ENCODE peak calls at places on chromosome 18, in six cellular contexts. J, A, X, N, M and I are unnamed samples. For H3K27me3 and H3K36me3, the result is how much of the 10 kb centered on the place peaks cover.

GRCh38 chr18:52376104-52376503 is 36.1 kb downstream of the DCC start:
- DNase-seq in N (no peak), J (no peak), X (no peak), M (no peak), A (no peak), I (no peak)

GRCh38 chr18:23523429-23524212 is 20.3 kb downstream of the RMC1 start:
- DNase-seq in X (no peak), N (no peak), J (no peak), M (no peak), A (no peak), I (no peak)

GRCh38 chr18:45889419-45890059 is 64.1 kb downstream of the SIGLEC15 start:
- DNase-seq in N (no peak), J (no peak), X (no peak), A (no peak), M (no peak), I (no peak)

GRCh38 chr18:4453712-4454547 is 1.2 kb downstream of the DLGAP1 start:
- DNase-seq in X (peak), J (no peak), A (no peak), M (no peak), N (no peak), I (peak)

GRCh38 chr18:50298443-50299284 is 11.2 kb upstream of the CXXC1 start:
- DNase-seq in A (no peak), N (no peak), J (no peak), M (no peak), X (no peak), I (no peak)

GRCh38 chr18:46917808-46918600 is 602 bp downstream of the KATNAL2 start:
- DNase-seq in X (peak), M (no peak), A (no peak), J (no peak), N (no peak), I (peak)

GRCh38 chr18:76495435-76496199 is 575 bp upstream of the ZNF516 start:
- DNase-seq in M (no peak), X (peak), N (no peak), A (no peak), J (no peak), I (peak)

GRCh38 chr18:8908792-8909510 is 193.5 kb upstream of the NDUFV2 start:
- DNase-seq in A (no peak), J (no peak), N (no peak), M (no peak), X (no peak), I (no peak)

GRCh38 chr18:56210466-56210865 is 427.9 kb downstream of the TXNL1 start:
- DNase-seq in M (no peak), X (no peak), N (no peak), A (no peak), J (no peak), I (no peak)

GRCh38 chr18:30177056-30177455 is 865.5 kb downstream of the DSC3 start:
- DNase-seq in A (no peak), M (no peak), N (no peak), X (no peak), J (no peak), I (no peak)

GRCh38 chr18:2953935-2954641 is 58.9 kb downstream of the LPIN2 start:
- DNase-seq in X (no peak), N (no peak), A (no peak), M (no peak), J (no peak), I (no peak)

GRCh38 chr18:23583071-23583865 is 3.0 kb downstream of the NPC1 start:
- DNase-seq in J (no peak), N (no peak), X (no peak), M (no peak), A (no peak), I (no peak)

GRCh38 chr18:48385595-48385994 is 23.6 kb downstream of the ZBTB7C start:
- DNase-seq in A (no peak), J (no peak), M (no peak), X (no peak), N (no peak), I (no peak)

GRCh38 chr18:55420977-55421611 is 166.9 kb downstream of the TCF4 start:
- DNase-seq in X (no peak), J (no peak), A (no peak), N (no peak), M (no peak), I (no peak)

GRCh38 chr18:78984941-78985784 is 5.5 kb downstream of the SALL3 start:
- DNase-seq in X (no peak), N (no peak), A (no peak), M (no peak), J (no peak), I (peak)

GRCh38 chr18:76475450-76476203 is 19.4 kb downstream of the ZNF516 start:
- DNase-seq in X (no peak), J (no peak), M (no peak), N (no peak), A (no peak), I (no peak)

GRCh38 chr18:2150566-2150965 is 420.7 kb downstream of the METTL4 start:
- DNase-seq in N (no peak), A (no peak), X (no peak), M (no peak), J (no peak), I (no peak)

GRCh38 chr18:3213231-3214059 is 6.3 kb downstream of the MYOM1 start:
- DNase-seq in A (no peak), N (no peak), X (no peak), M (peak), J (no peak), I (no peak)

GRCh38 chr18:79199691-79200374 is 130.6 kb downstream of the ATP9B start:
- DNase-seq in A (no peak), M (no peak), J (no peak), X (no peak), N (no peak), I (no peak)

GRCh38 chr18:26429535-26429934 is 118.8 kb downstream of the KCTD1 start:
- DNase-seq in A (no peak), X (peak), M (no peak), N (peak), J (no peak), I (peak)

GRCh38 chr18:3855961-3856360 is 406.0 kb downstream of the TGIF1 start:
- DNase-seq in M (no peak), N (no peak), J (no peak), A (no peak), X (no peak), I (no peak)

GRCh38 chr18:69948919-69949537 is 1.4 kb upstream of the CD226 start:
- DNase-seq in X (peak), J (no peak), A (no peak), N (no peak), M (peak), I (no peak)

GRCh38 chr18:46899274-46899948 is 17.9 kb downstream of the PIAS2 start:
- DNase-seq in A (no peak), J (no peak), X (no peak), N (no peak), M (no peak), I (peak)

GRCh38 chr18:31450409-31450808 is 2.9 kb downstream of the DSG3 start:
- DNase-seq in N (no peak), M (no peak), J (no peak), X (no peak), A (no peak), I (no peak)
- H3K4me3 ChIP-seq in N (no peak), M (no peak), J (no peak), X (no peak), A (no peak), I (no peak)

GRCh38 chr18:74459877-74460276 is 2.8 kb upstream of the DIPK1C start:
- DNase-seq in A (no peak), N (no peak), J (no peak), X (no peak), M (no peak), I (peak)
- H3K27me3 ChIP-seq in A (half or more), N (under half), J (under half), X (under half), M (under half), I (under half)

DNA sequence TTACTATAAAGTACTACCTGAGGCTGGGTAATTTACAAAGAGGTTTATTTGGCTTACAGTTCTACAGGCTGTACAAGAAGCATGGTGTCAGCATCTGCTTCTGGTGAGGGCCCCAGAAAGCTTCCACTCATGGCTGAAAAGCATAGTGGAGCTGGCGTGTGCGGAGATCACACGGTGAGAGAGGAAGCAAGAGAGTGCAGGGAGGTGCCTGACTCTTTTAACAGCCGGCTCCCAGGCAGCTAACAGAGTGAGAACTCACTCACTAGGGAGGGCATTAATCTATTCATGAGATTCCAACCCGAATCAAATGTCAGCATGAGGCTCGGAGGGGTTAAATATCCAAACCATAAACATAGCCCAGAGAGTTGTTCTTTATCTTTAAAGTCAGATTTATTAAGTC is 117.3 kb downstream of the LDLRAD4 start:
- DNase-seq in A (no peak), M (no peak), X (no peak), J (no peak), N (no peak), I (no peak)
- H3K36me3 ChIP-seq in A (under half), M (under half), X (under half), J (under half), N (under half), I (under half)

GRCh38 chr18:13801260-13801601 is 22.7 kb upstream of the MC5R start:
- DNase-seq in N (no peak), M (no peak), A (no peak), X (no peak), J (no peak), I (no peak)
- H3K4me3 ChIP-seq in N (peak), M (peak), A (no peak), X (peak), J (no peak), I (peak)

DNA sequence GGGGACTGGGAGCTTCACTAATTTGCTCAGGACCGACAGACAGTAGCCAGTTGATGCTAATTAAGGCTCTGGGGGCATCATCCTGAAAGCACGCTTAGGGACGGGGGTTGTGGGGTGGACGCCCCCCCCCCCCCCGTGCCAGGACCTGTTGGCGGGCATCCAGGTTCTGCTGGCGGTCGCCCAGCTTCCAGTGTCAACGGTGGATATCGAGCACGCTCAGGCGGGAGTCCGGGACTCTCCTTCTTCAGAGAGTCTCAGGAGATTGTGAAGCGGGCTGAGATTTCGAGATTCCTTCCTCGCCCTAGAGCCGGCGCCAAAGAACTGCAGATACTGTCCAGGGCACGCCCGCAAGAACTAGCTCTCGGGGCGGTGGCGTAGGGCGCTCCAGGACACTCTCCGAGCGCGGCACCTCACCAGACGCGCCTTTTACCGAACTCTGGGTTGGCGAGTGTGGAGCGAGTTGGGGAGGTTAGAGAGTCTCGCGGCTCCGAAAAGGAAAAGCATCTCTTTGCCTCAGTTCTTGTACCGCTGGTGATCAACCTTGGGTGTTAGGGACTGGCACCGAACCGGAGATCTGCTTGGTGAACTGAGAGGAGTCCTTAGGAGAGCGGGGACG is 5.6 kb downstream of the RAX start:
- DNase-seq in A (no peak), J (no peak), M (no peak), N (no peak), X (no peak), I (peak)
- H3K27me3 ChIP-seq in A (half or more), J (under half), M (half or more), N (under half), X (under half), I (half or more)

GRCh38 chr18:63344918-63345317 is 22.1 kb downstream of the KDSR start:
- DNase-seq in X (no peak), J (no peak), M (no peak), N (no peak), A (no peak), I (no peak)

GRCh38 chr18:63346031-63346430 is 21.0 kb downstream of the KDSR start:
- DNase-seq in N (no peak), M (no peak), X (peak), A (peak), J (no peak), I (no peak)

GRCh38 chr18:63346471-63347183 is 20.4 kb downstream of the KDSR start:
- DNase-seq in J (no peak), A (no peak), X (peak), M (no peak), N (no peak), I (no peak)

GRCh38 chr18:63350230-63350629 is 16.8 kb downstream of the KDSR start:
- DNase-seq in M (no peak), X (no peak), J (no peak), N (no peak), A (no peak), I (no peak)

GRCh38 chr18:63348508-63349136 is 18.4 kb downstream of the KDSR start:
- DNase-seq in N (no peak), X (no peak), J (no peak), A (no peak), M (no peak), I (no peak)
- H3K36me3 ChIP-seq in N (under half), X (under half), J (half or more), A (half or more), M (under half), I (under half)

GRCh38 chr18:6751207-6751606 is 21.7 kb downstream of the ARHGAP28 start:
- DNase-seq in J (no peak), N (no peak), M (peak), X (no peak), A (no peak), I (no peak)
- H3K4me3 ChIP-seq in J (no peak), N (no peak), M (no peak), X (no peak), A (no peak), I (no peak)